ENCODE peak calls at places on chromosomes 12 and 14, in five cellular contexts. E, F, X, U and Y are unnamed samples.

GRCh38 chr12:121725420-121725819 is 12.9 kb downstream of the TMEM120B start:
- DNase-seq in E (no peak), F (no peak), X (no peak), U (no peak), Y (no peak)

GRCh38 chr12:70106347-70106746 is 136.9 kb upstream of the CNOT2 start:
- DNase-seq in E (no peak), F (no peak), X (no peak), U (no peak), Y (no peak)

GRCh38 chr12:82090188-82090587 is 268.0 kb downstream of the CCDC59 start:
- DNase-seq in E (no peak), F (no peak), X (no peak), U (no peak), Y (no peak)

GRCh38 chr12:120783197-120783596 is 57.6 kb downstream of the ACADS start:
- DNase-seq in E (no peak), F (no peak), X (no peak), U (no peak), Y (peak)

GRCh38 chr12:122064780-122065588 is 13.6 kb upstream of the MLXIP start:
- DNase-seq in E (no peak), F (no peak), X (no peak), U (peak), Y (peak)

GRCh38 chr12:131327521-131328488 is 374.1 kb downstream of the ADGRD1 start:
- DNase-seq in E (no peak), F (no peak), X (no peak), U (no peak), Y (no peak)

GRCh38 chr14:71672596-71672995 is 259.6 kb upstream of the RGS6 start:
- DNase-seq in E (no peak), F (no peak), X (no peak), U (no peak), Y (no peak)

GRCh38 chr12:55746147-55746912 is 3.4 kb downstream of the GDF11 start:
- DNase-seq in E (no peak), F (no peak), X (no peak), U (no peak), Y (no peak)

GRCh38 chr12:123131291-123131831 is 19.5 kb downstream of the PITPNM2 start:
- DNase-seq in E (no peak), F (no peak), X (no peak), U (no peak), Y (no peak)

GRCh38 chr12:100826323-100826722 is 31.7 kb downstream of the ANO4 start:
- DNase-seq in E (no peak), F (peak), X (no peak), U (peak), Y (peak)

GRCh38 chr14:48731260-48731659 is 854.9 kb downstream of the RPS29 start:
- DNase-seq in E (no peak), F (no peak), X (no peak), U (no peak), Y (no peak)

GRCh38 chr12:132445884-132446471 is 44.0 kb upstream of the FBRSL1 start:
- DNase-seq in E (peak), F (no peak), X (peak), U (peak), Y (no peak)

GRCh38 chr12:100219328-100220109 is 18.9 kb downstream of the ACTR6 start:
- DNase-seq in E (no peak), F (no peak), X (no peak), U (no peak), Y (no peak)

GRCh38 chr12:6963016-6963731 is 7.3 kb downstream of the PHB2 start:
- DNase-seq in E (no peak), F (no peak), X (peak), U (peak), Y (no peak)

GRCh38 chr12:990649-991349 is at the start of gene ERC1:
- DNase-seq in E (peak), F (peak), X (peak), U (peak), Y (peak)

GRCh38 chr14:50085570-50086315 is 30.6 kb downstream of the VCPKMT start:
- DNase-seq in E (no peak), F (no peak), X (peak), U (no peak), Y (no peak)

GRCh38 chr14:22819191-22819988 is 4.2 kb upstream of the SLC7A7 start:
- DNase-seq in E (no peak), F (peak), X (peak), U (peak), Y (no peak)

GRCh38 chr12:1920436-1920835 is 2.0 kb upstream of the CACNA2D4 start:
- DNase-seq in E (no peak), F (no peak), X (peak), U (no peak), Y (no peak)

GRCh38 chr12:109451400-109451799 is 25.7 kb downstream of the KCTD10 start:
- DNase-seq in E (no peak), F (no peak), X (no peak), U (no peak), Y (no peak)

GRCh38 chr12:92224685-92225331 is 79.2 kb upstream of the BTG1 start:
- DNase-seq in E (no peak), F (no peak), X (no peak), U (no peak), Y (no peak)

GRCh38 chr12:96294831-96295230 is 100.7 kb downstream of the ELK3 start:
- DNase-seq in E (no peak), F (no peak), X (no peak), U (no peak), Y (peak)

GRCh38 chr14:102249041-102249440 is 55.9 kb downstream of the MOK start:
- DNase-seq in E (no peak), F (no peak), X (no peak), U (no peak), Y (no peak)

GRCh38 chr14:92960706-92961566 is 38.0 kb downstream of the CHGA start:
- DNase-seq in E (no peak), F (no peak), X (no peak), U (no peak), Y (no peak)

DNA sequence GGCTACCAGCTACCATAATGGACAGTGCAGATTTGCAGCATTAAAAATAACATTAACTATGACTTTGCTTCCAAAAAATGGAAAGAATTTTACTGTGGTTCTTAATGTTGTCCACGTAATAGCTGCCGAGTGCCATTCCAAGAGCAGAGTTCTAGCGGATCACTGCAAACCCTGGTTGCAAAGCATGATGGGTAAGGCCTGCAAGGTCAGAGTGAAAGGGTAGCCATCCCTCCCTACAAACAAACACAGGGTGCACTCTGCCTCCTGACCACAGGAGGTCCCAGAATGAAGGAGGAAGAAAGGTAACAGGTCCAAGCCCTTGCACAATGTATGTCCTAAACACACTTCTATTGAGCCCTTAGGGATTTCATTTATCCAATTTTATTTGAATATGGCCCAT is 157.6 kb downstream of the DPF3 start:
- DNase-seq in E (no peak), F (no peak), X (no peak), U (no peak), Y (peak)
- TF ChIP-seq CTCF in E (no peak), F (no peak), X (no peak), U (no peak), Y (peak)

DNA sequence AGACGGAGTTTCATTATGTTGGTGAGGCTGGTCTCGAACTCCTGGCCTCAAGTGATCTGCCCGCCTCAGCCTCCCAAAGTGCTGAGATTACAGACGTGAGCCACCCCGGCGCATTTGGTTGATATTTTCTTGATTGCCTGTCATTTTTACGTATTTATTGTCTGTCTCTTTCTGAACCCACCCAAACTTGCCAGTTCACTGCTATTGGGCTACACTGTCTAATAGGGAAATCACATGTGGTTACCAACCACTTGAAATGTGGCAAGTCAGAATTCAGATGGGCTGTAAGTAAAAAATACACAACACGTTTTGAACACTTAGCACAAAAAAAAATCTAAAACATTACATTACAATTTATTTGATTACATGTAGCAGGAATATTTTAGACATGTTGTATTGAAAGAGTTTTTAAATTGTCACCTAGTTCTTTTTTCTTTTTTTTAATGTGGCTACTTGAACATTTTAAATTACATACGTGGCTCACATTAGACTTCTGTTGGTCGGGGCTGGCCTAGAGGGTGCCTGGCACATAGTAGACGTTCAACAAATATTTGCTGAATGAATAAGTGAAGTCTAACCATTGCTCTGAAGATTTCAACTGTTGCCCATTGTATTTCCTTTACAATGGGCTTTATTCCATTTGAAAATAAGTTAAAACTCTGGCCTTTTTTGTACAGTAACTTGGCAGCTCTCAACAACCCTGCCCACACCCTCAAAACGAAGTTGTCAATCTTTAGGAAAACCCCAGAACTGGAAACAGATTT is 1.9 kb downstream of the WSB2 start:
- DNase-seq in E (no peak), F (no peak), X (no peak), U (no peak), Y (no peak)
- H3K4me3 ChIP-seq in E (no peak), F (no peak), X (no peak), U (no peak), Y (peak)

GRCh38 chr14:103558071-103558882 is 4.2 kb downstream of the BAG5 start:
- DNase-seq in E (no peak), F (no peak), X (no peak), U (no peak), Y (no peak)

GRCh38 chr14:103561381-103562134 is 899 bp downstream of the BAG5 start:
- DNase-seq in E (peak), F (no peak), X (no peak), U (no peak), Y (no peak)

GRCh38 chr14:103562135-103562384 is 397 bp downstream of the BAG5 start:
- DNase-seq in E (no peak), F (no peak), X (no peak), U (no peak), Y (no peak)

GRCh38 chr14:103563089-103563620 is 395 bp downstream of the COA8 start:
- DNase-seq in E (no peak), F (no peak), X (peak), U (peak), Y (no peak)

GRCh38 chr14:103562385-103563088 is at the start of the genes BAG5 and COA8:
- DNase-seq in E (peak), F (peak), X (peak), U (peak), Y (peak)
- TF ChIP-seq CTCF in E (no peak), F (peak), X (no peak), U (peak), Y (no peak)

GRCh38 chr14:88599321-88599720 is 36.5 kb downstream of the ZC3H14 start:
- DNase-seq in E (no peak), F (no peak), X (no peak), U (no peak), Y (no peak)
- H3K4me3 ChIP-seq in E (no peak), F (no peak), X (no peak), U (no peak), Y (no peak)

GRCh38 chr12:13024151-13024946 is 19.8 kb upstream of the FAM234B start:
- DNase-seq in E (no peak), F (peak), X (peak), U (peak), Y (peak)
- TF ChIP-seq CTCF in E (no peak), F (peak), X (no peak), U (peak), Y (peak)

DNA sequence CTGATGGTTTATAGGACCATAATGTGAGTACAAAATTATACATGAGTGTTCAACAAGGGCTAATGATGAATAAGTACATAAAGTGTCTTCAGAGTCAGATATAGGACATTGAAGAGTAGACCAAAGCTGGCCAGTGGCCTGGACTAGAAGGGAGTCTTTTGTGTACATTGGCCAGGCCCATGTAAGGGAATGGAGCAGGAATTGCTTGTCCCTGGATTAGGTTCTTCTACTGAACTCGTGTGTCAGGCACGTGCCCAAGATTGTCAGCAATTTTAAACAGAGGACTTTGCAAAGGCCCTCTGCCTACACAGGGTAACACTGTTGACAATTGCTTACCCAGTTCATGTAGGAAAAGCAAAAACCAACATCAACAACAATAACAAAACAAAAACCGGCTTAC is 196.0 kb upstream of the SEL1L start:
- DNase-seq in E (no peak), F (no peak), X (no peak), U (no peak), Y (no peak)
- H3K4me3 ChIP-seq in E (no peak), F (no peak), X (no peak), U (no peak), Y (no peak)

DNA sequence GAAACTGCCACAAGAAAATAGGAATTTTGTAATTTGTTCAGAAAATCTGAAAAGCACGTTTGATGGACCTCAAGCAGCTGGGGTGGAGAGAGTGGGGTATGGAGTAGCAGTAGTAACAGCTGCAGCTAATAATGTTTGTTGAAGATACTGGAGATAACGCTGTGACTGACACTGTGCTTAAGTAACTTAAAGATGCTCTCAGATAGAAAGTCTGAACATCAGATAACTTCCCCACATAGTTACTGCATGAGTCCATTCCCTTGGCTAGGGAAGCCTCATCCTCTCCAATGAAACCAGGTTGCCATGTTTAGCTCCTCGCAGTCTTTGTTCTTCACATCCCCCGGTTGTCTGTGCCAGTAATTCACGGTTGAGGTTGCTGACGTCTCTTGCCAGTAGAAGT is 24.9 kb downstream of the RMST start:
- DNase-seq in E (no peak), F (no peak), X (no peak), U (no peak), Y (no peak)
- TF ChIP-seq CTCF in E (no peak), F (no peak), X (no peak), U (no peak), Y (no peak)

DNA sequence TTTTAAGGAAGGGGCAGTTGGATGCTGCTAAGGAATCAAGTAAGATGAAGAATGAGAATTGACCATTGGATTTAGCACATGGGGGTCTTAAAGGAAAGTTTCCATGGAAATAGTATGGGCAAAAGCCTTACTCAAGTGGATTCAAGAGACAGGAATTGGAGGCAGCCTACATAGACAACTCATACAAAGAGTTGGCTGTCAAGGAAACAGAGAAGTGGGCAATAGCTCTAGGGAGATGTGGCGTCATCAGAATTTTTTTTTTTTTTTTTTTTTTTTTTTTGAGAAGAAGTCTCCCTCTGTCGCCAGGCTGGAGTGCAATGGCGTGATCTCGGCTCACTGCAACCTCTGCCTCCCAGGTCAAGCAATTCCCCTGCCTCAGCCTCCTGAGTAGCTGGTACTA is 11.5 kb upstream of the DDX47 start:
- DNase-seq in E (no peak), F (no peak), X (no peak), U (no peak), Y (no peak)
- H3K4me3 ChIP-seq in E (no peak), F (no peak), X (no peak), U (no peak), Y (no peak)

GRCh38 chr12:52331039-52331438 is 9.8 kb upstream of the KRT83 start:
- DNase-seq in E (no peak), F (no peak), X (no peak), U (no peak), Y (no peak)

GRCh38 chr12:52324068-52324444 is 2.9 kb upstream of the KRT83 start:
- DNase-seq in E (no peak), F (no peak), X (peak), U (no peak), Y (no peak)

GRCh38 chr12:52331833-52332232 is 10.6 kb upstream of the KRT83 start:
- DNase-seq in E (no peak), F (no peak), X (no peak), U (no peak), Y (no peak)

GRCh38 chr12:52327086-52327829 is 6.1 kb upstream of the KRT83 start:
- DNase-seq in E (peak), F (peak), X (peak), U (peak), Y (peak)

DNA sequence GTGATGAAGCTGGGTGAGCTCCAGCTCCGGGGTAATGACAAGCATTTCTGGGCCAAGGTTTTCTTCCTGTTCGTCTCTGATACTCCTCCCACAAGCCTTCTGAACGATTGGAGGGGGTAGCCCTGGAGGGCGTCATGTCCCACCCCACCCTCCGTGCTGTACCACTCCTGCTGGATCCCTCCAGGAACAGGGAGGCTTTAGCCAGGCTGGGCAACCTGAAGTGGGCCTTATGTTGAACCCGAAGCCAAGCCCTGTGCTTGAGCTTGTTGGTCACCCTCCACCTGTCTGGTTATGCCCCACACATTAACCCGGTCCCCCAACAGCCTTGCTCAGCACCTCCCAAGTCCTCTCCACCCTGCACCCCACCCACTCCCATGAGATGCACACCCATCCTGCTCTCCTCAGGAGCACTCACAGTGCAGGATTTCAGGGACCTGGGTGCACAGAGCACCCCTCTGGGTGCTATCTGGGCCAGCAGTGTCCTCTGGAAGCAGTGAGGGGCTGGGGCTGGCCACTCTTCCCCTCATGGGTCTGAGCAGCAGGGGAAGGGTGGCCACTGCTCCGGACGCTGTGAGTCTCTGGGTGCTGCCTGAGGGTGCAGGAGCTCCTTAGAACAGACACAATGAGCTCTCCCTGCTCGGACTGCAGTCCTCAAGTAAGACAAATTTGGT is 6.8 kb upstream of the KRT83 start:
- DNase-seq in E (no peak), F (no peak), X (no peak), U (no peak), Y (no peak)
- TF ChIP-seq CTCF in E (no peak), F (no peak), X (no peak), U (no peak), Y (no peak)

DNA sequence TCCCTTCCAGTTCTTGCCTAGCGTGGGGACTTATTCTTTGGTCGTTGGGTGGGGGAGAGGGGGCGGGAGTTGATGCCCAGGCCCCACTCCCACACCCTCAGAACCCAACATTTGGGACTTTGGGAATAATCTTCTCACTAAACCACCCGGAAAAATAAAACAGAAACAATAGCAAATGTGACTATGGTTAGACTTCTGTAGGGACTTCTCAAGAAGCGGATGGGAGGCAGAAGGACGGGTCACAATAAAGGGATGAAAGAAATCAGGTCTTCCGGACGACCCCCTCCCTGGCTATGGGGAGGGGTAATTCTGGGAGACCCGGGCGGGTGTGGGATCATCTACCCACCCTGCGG is 28.5 kb upstream of the SMUG1 start:
- DNase-seq in E (no peak), F (no peak), X (no peak), U (no peak), Y (no peak)
- H3K4me3 ChIP-seq in E (no peak), F (peak), X (no peak), U (no peak), Y (peak)